ENCODE peak calls at places on chromosomes 1 and 21, in six cellular contexts. H, B, J, O, D and W are unnamed samples.

GRCh38 chr1:207302618-207303408 is 18.7 kb upstream of the CD55 start:
- DNase-seq in D (no peak), O (no peak), J (no peak), B (no peak), H (peak), W (no peak)

GRCh38 chr1:31801450-31801849 is 14.4 kb downstream of the SPOCD1 start:
- DNase-seq in D (no peak), B (no peak), H (no peak), J (no peak), O (no peak), W (peak)

GRCh38 chr1:26305667-26306289 is 658 bp downstream of the UBXN11 start:
- DNase-seq in B (no peak), D (no peak), O (no peak), H (peak), J (no peak), W (no peak)

GRCh38 chr1:210689741-210690635 is 361.3 kb downstream of the HHAT start:
- DNase-seq in D (no peak), B (no peak), J (no peak), H (no peak), O (no peak), W (no peak)

GRCh38 chr21:39852021-39852721 is 15.1 kb upstream of the PCP4 start:
- DNase-seq in J (no peak), B (no peak), H (no peak), O (no peak), D (no peak), W (no peak)

GRCh38 chr21:45523411-45524101 is 18.7 kb downstream of the SLC19A1 start:
- DNase-seq in J (no peak), D (no peak), H (no peak), O (peak), B (peak), W (peak)

GRCh38 chr21:42021751-42022430 is 11.7 kb upstream of the ZBTB21 start:
- DNase-seq in D (no peak), J (no peak), H (no peak), B (peak), O (peak), W (no peak)

GRCh38 chr1:32470991-32471694 is 6.3 kb downstream of the ZBTB8B start:
- DNase-seq in H (no peak), B (no peak), D (no peak), J (no peak), O (peak), W (no peak)

GRCh38 chr1:35637401-35637809 is 3.9 kb downstream of the PSMB2 start:
- DNase-seq in H (peak), J (no peak), D (no peak), B (no peak), O (no peak), W (no peak)

GRCh38 chr1:145692785-145693443 is 14.3 kb downstream of the PDZK1 start:
- DNase-seq in D (no peak), J (no peak), H (no peak), B (no peak), O (no peak), W (no peak)

GRCh38 chr1:60149254-60149653 is 75.7 kb upstream of the C1orf87 start:
- DNase-seq in J (no peak), B (no peak), O (peak), H (peak), D (peak), W (peak)

GRCh38 chr1:175128523-175128922 is 60.9 kb downstream of the TNN start:
- DNase-seq in O (no peak), B (no peak), H (no peak), J (no peak), D (no peak), W (no peak)

GRCh38 chr21:36171327-36171726 is 14.7 kb downstream of the DOP1B start:
- DNase-seq in J (no peak), H (no peak), O (no peak), D (no peak), B (no peak), W (no peak)

GRCh38 chr1:57633055-57633454 is 209.2 kb upstream of the DAB1 start:
- DNase-seq in B (no peak), O (no peak), H (no peak), D (no peak), J (no peak), W (no peak)

GRCh38 chr1:156096640-156097391 is 14.6 kb upstream of the MEX3A start:
- DNase-seq in J (peak), O (peak), H (peak), B (peak), D (peak), W (peak)

GRCh38 chr1:10074059-10074854 is 41.5 kb downstream of the UBE4B start:
- DNase-seq in B (no peak), O (peak), H (peak), J (no peak), D (no peak), W (peak)

GRCh38 chr1:228090613-228091081 is 8.1 kb downstream of the ARF1 start:
- DNase-seq in B (no peak), J (no peak), H (peak), O (no peak), D (no peak), W (peak)

GRCh38 chr1:110048923-110049601 is 14.6 kb downstream of the STRIP1 start:
- DNase-seq in H (no peak), O (no peak), D (no peak), J (no peak), B (no peak), W (no peak)

GRCh38 chr1:112676543-112676942 is 2.1 kb downstream of the MOV10 start:
- DNase-seq in J (no peak), H (no peak), D (no peak), B (no peak), O (no peak), W (no peak)

GRCh38 chr1:147496571-147496970 is 44.7 kb upstream of the BCL9 start:
- DNase-seq in D (no peak), J (peak), B (no peak), H (peak), O (peak), W (peak)

GRCh38 chr1:155961937-155962336 is 16.4 kb downstream of the ARHGEF2 start:
- DNase-seq in J (peak), H (peak), D (no peak), B (no peak), O (no peak), W (no peak)

DNA sequence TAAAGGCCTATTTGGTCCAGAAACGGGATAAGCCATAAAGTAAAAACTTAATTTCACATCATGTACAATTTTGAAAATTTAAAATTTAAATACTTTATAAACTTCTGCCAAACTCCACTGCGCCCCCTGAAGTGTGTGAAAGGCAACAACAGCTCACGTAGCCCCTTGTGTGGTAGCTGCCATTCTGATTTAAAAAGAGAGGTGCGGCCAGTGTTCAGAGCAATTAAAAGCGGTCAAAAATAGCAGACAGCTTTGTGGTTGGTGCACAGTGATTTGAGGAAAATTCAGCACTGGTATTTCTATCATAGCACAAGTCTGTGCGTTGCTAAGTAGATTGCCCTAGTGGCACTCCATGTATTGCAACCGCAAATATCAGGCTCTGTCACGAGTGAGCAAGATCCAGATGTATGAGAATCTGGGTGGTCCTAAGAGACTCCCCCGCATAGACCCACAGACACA is 122.5 kb downstream of the ATG4C start:
- DNase-seq in H (peak), B (no peak), J (peak), D (no peak), O (no peak), W (no peak)
- TF ChIP-seq CTCF in H (peak), B (peak), J (peak), D (no peak), O (no peak), W (peak)

GRCh38 chr1:151978910-151979309 is 14.7 kb downstream of the S100A10 start:
- DNase-seq in H (no peak), J (no peak), O (no peak), B (no peak), D (no peak), W (no peak)

GRCh38 chr1:151982300-151983005 is 11.2 kb downstream of the S100A10 start:
- DNase-seq in O (no peak), J (no peak), D (no peak), B (no peak), H (no peak), W (no peak)

GRCh38 chr1:151977662-151978230 is 15.9 kb downstream of the S100A10 start:
- DNase-seq in B (no peak), J (no peak), H (no peak), D (no peak), O (no peak), W (no peak)

GRCh38 chr1:151981178-151981525 is 12.5 kb downstream of the S100A10 start:
- DNase-seq in J (no peak), O (no peak), D (no peak), H (peak), B (no peak), W (no peak)

DNA sequence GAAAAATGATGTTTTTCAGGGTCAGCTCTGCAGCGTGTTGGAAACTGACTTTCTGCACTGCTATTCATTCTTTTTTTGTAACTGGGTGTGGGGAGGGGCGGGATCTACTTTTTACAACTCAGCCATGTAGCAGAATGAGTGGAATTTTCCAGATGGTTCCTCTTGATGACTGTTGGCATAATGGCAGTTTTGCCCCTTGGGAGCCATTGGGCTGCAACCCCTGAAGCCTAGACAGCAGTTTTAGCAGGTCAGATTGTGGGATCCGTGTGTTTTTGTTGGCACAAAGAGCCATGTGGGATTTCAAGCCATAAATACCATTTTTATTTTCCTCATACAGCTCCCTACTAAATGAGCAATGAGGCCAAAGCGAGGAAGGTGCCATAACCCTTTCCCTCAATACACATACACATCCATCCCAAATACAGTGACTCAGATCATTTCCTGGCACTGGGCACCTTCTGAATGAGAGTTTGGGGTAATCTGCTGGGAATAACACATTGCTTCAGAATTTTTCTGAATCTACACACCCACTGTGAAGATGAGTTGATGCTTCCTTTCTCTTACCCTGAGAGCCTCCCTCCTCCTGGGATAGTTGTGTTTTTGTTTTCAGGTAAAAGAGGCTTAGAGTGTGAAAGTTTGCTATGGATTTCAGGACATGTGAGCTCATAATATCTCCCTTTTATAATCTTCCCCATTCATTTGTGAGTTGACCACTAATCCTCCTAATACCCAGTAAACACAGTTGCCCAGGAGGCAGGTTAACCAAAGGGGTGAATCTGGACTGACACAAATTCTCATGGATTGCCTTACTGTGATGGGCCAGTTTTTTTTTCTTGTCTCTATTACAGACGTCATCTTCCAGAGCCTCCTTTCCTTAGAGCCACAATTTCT is 13.1 kb downstream of the S100A10 start:
- DNase-seq in H (peak), O (no peak), J (no peak), B (no peak), D (no peak), W (no peak)
- TF ChIP-seq POLR2A in H (no peak), O (no peak), J (no peak), B (no peak), D (no peak), W (no peak)

GRCh38 chr1:43540653-43541071 is 10.0 kb downstream of the PTPRF start:
- DNase-seq in J (no peak), O (no peak), H (peak), B (peak), D (no peak), W (peak)
- H3K27ac ChIP-seq in J (no peak), O (peak), H (no peak), B (no peak), D (peak), W (no peak)

GRCh38 chr1:232886304-232886703 is 64.1 kb upstream of the NTPCR start:
- DNase-seq in O (no peak), J (no peak), D (no peak), H (no peak), B (no peak), W (no peak)

GRCh38 chr1:232880354-232880753 is 70.1 kb upstream of the NTPCR start:
- DNase-seq in O (peak), D (no peak), B (no peak), J (peak), H (peak), W (peak)

DNA sequence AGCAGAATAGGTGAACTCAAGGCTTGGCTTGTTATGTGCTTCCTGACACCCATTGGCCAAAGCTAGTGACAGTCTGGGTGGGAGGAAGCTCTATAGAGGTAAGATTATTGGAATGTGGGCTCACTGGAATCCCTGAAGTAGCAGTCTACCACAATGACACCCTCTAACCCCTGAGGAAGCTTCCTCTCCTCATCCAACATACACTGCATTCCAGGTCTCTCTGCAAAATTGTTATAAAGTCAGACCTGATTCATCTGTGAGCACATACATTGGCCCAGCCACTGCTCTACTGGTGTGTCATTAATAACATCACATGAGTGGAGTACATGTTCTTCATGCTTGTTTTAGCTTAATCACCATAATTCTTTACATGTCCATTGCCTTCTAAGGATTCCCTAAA is 66.1 kb upstream of the NTPCR start:
- DNase-seq in H (no peak), O (no peak), J (no peak), D (no peak), B (no peak), W (no peak)
- TF ChIP-seq CTCF in H (no peak), O (no peak), J (no peak), D (no peak), B (no peak), W (no peak)

GRCh38 chr1:40257688-40258444 is at the start of gene ZMPSTE24:
- DNase-seq in J (peak), B (peak), O (peak), D (peak), H (peak), W (peak)
- TF ChIP-seq POLR2A in J (peak), B (peak), O (peak), D (peak), H (peak), W (peak)

DNA sequence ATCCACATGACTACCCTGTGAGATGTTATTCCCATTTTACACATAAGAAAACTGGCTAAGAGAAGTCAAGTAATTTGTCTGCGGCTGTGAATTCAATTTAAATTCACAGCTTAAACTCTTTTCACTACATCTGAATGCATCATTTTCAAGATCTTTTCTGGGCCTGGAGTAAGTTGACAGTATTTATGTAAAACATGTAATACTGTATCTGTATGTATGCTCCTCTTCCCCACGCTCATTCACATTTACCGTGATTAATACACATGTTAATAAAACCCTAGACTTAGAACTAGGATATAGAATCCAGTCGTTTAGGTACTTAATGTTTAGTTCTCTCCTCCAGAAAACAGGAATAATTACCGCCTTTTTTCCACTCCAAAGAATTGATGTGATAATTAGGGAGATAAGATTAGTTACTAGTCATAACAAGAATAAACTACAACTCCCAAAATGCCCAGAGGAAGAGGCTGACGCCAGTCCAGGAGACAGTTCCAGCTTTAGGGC is 442 bp upstream of the PPP1R12B start:
- DNase-seq in H (no peak), D (no peak), B (no peak), J (no peak), O (no peak), W (no peak)
- H3K27ac ChIP-seq in H (no peak), D (no peak), B (no peak), J (no peak), O (no peak), W (no peak)

DNA sequence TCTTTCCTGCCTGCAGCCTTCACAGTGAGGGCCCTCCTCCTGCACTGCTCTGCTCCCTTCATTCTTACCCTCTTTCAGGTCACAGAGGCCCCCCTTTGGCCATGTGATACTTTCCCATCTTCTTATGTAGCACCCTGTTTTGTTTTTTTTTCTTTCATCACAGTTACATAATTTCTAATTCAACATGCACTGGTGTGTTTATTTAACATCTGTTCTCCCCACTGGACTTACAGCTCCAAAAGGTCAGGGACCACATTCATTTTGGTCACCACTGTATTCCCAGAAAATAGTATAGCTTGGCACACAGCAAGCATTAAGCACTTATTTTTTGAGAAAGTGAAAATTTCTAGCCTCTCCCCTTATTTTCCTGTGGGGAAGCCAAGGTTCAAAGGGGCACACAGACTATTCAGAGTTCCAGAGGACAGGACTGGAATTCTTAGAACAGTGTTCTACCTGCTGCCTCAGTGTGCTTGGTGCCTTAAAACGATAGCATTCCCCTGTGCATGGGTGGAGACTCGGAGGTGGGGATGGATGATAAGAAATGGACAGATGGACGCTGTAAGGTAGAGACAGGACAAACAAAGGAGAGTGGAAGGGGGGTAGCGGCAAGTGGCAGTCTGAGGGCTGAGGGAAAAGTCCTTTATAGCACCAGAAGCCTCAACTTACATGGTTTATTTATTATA is 5.3 kb downstream of the DENND2D start:
- DNase-seq in H (no peak), B (no peak), O (no peak), D (no peak), J (no peak), W (no peak)
- TF ChIP-seq CTCF in H (no peak), B (no peak), O (no peak), D (no peak), J (no peak), W (no peak)

GRCh38 chr1:186865861-186866260 is 37.1 kb downstream of the PLA2G4A start:
- DNase-seq in O (no peak), D (no peak), J (no peak), B (no peak), H (no peak), W (no peak)

GRCh38 chr1:186871784-186872183 is 43.0 kb downstream of the PLA2G4A start:
- DNase-seq in D (no peak), H (no peak), B (no peak), J (no peak), O (no peak), W (no peak)

GRCh38 chr1:186873687-186874086 is 44.9 kb downstream of the PLA2G4A start:
- DNase-seq in B (no peak), O (no peak), H (no peak), J (no peak), D (no peak), W (no peak)

GRCh38 chr1:186872356-186872755 is 43.6 kb downstream of the PLA2G4A start:
- DNase-seq in H (no peak), D (no peak), J (no peak), O (no peak), B (no peak), W (no peak)

DNA sequence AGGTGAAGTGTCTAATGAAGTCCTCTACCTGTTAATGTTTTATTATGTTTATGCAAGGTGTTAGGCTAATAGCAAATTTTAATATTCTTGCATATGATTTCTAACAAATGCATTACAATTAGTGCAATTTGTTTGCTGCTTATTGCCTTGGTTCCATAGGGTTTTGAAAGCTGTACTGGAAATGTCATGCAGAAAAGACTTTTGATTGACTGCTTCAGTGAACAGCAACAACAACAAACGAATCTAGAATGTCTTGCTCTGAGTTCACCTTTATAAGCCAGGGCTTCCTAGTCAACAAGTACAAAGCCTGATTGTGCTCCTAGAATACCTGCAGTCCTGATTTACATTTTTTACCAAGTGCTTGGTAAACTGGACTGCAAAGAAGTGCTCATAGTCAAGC is 41.1 kb downstream of the PLA2G4A start:
- DNase-seq in D (no peak), J (no peak), O (no peak), H (no peak), B (no peak), W (no peak)
- TF ChIP-seq POLR2A in D (no peak), J (no peak), O (no peak), H (no peak), B (no peak), W (no peak)

GRCh38 chr1:24748191-24749121 is 3.2 kb downstream of the CLIC4 start:
- DNase-seq in H (no peak), O (no peak), D (no peak), J (no peak), B (no peak), W (no peak)
- H3K27ac ChIP-seq in H (no peak), O (no peak), D (no peak), J (no peak), B (no peak), W (no peak)